ENCODE peak calls at places on chromosomes 5 and 9, in nine cellular contexts. F is A549; P is gastrocnemius medialis; M is dorsolateral prefrontal cortex; K is adrenal gland; N is testis; X is CD8-positive, alpha-beta T cell; Z is foreskin keratinocyte; Q is tibial artery. W is an unnamed sample.

GRCh38 chr5:142800776-142801494 is 30.8 kb downstream of the ARHGAP26 start:
- DNase-seq in F (no peak), P (no peak), M (no peak), K (no peak), N (no peak), X (peak), Z (no peak), Q (no peak), W (no peak)

GRCh38 chr5:67363195-67363594 is 166.6 kb upstream of the CD180 start:
- DNase-seq in F (no peak), P (no peak), M (no peak), K (no peak), N (no peak), X (no peak), Z (no peak), Q (no peak), W (no peak)

GRCh38 chr9:19903076-19903475 is 114.2 kb upstream of the SLC24A2 start:
- DNase-seq in F (no peak), P (no peak), M (no peak), K (no peak), N (no peak), X (no peak), Z (no peak), Q (no peak), W (no peak)

GRCh38 chr9:134370213-134370492 is 43.9 kb downstream of the RXRA start:
- DNase-seq in F (no peak), P (peak), M (no peak), K (peak), N (peak), X (no peak), Z (no peak), Q (no peak), W (no peak)

GRCh38 chr5:94505327-94506080 is 112.9 kb downstream of the KIAA0825 start:
- DNase-seq in F (no peak), P (no peak), M (no peak), K (no peak), N (no peak), X (no peak), Z (no peak), Q (no peak), W (no peak)

GRCh38 chr9:107172979-107173347 is 110.1 kb upstream of the RAD23B start:
- DNase-seq in F (no peak), P (no peak), M (no peak), K (no peak), N (no peak), X (no peak), Z (no peak), Q (no peak), W (no peak)

GRCh38 chr5:65041296-65042158 is 272.8 kb downstream of the CWC27 start:
- DNase-seq in F (no peak), P (no peak), M (no peak), K (no peak), N (no peak), X (no peak), Z (no peak), Q (no peak), W (no peak)

GRCh38 chr9:3898371-3899218 is 372.8 kb upstream of the RFX3 start:
- DNase-seq in F (no peak), P (no peak), M (no peak), K (no peak), N (no peak), X (no peak), Z (no peak), Q (no peak), W (no peak)

GRCh38 chr9:104386020-104386419 is 118.0 kb upstream of the OR13F1 start:
- DNase-seq in F (no peak), P (no peak), M (no peak), K (no peak), N (no peak), X (no peak), Z (no peak), Q (no peak), W (no peak)
- H3K27ac ChIP-seq in F (no peak), P (no peak), M (no peak), K (no peak), N (no peak), X (no peak), Z (no peak), Q (no peak), W (no peak)

DNA sequence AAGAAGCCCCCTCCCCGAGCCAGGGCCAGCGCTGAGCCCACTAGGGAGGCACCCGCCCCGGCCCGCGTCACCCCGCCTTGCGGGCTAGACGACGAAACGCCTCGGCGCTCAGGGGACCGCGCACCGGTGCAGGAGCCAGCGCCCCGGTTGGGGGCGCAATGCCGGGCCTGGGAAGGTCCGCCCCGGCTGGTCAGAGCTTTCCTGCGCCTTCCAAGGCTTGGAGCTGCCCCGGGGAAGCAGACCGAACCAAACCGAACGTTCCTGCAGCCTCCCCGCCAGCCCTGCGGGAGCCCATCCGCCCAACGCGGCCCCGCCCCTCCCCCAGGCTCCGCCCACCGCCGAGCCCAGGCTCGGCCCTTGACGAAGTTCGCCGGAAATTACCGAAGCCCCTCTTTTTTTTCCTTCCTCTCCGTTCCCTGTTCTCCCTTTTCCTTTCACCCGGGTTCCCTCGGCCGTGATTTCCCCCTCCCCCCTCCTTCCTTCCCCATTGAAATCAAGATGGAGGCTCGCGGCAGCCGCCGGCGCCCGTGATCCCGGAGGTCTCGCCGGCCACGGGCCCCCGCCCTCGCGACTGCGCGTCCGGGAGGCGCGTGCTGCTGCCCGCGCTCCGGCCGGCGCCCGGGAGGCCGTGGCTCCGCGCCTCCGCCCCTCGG is at the start of gene TRIO:
- DNase-seq in F (peak), P (peak), M (peak), K (peak), N (peak), X (peak), Z (peak), Q (peak), W (peak)
- TF ChIP-seq CTCF in F (peak), P (peak), M (peak), K (peak), N (peak), X (peak), Z (peak), Q (peak), W (peak)

GRCh38 chr5:162939962-162940361 is 497.4 kb upstream of the CCNG1 start:
- DNase-seq in F (no peak), P (no peak), M (no peak), K (no peak), N (no peak), X (no peak), Z (no peak), Q (no peak), W (no peak)
- H3K27ac ChIP-seq in F (no peak), P (no peak), M (no peak), K (no peak), N (no peak), X (no peak), Z (no peak), Q (no peak), W (no peak)

GRCh38 chr5:54741711-54742110 is 224.2 kb downstream of the SNX18 start:
- DNase-seq in F (no peak), P (no peak), M (no peak), K (no peak), N (no peak), X (no peak), Z (no peak), Q (no peak), W (no peak)

GRCh38 chr5:54738118-54738972 is 220.8 kb downstream of the SNX18 start:
- DNase-seq in F (no peak), P (peak), M (no peak), K (peak), N (peak), X (no peak), Z (no peak), Q (peak), W (no peak)

GRCh38 chr5:54740141-54740540 is 222.6 kb downstream of the SNX18 start:
- DNase-seq in F (no peak), P (no peak), M (no peak), K (no peak), N (no peak), X (no peak), Z (no peak), Q (no peak), W (no peak)

GRCh38 chr5:54739371-54739770 is 221.8 kb downstream of the SNX18 start:
- DNase-seq in F (no peak), P (no peak), M (no peak), K (no peak), N (no peak), X (no peak), Z (no peak), Q (no peak), W (no peak)

DNA sequence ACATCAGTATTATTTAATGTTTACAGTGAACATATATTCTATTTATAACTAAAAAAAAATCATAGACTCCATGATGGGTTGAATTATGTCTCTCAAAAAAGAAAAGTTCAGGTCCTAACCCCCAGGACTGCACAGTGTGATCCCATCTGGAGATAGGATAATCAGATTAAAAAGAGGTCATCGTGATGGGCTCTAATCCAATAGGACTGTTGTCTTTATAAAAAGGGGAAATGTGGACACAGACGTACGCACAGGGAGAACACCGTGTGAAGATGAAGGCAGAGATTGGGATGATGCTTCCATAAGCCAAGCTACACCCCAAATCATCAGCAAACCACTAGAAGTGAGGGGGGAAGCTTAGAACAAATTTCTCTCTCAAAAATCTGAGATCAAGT is 221.4 kb downstream of the SNX18 start:
- DNase-seq in F (no peak), P (no peak), M (no peak), K (no peak), N (no peak), X (no peak), Z (no peak), Q (no peak), W (no peak)
- TF ChIP-seq CTCF in F (no peak), P (no peak), M (no peak), K (no peak), N (no peak), X (no peak), Z (no peak), Q (no peak), W (no peak)

GRCh38 chr5:118314936-118315335 is 673.4 kb downstream of the DTWD2 start:
- DNase-seq in F (no peak), P (no peak), M (no peak), K (no peak), N (no peak), X (no peak), Z (no peak), Q (no peak), W (no peak)
- H3K27ac ChIP-seq in F (no peak), P (no peak), M (no peak), K (no peak), N (no peak), X (no peak), Z (no peak), Q (no peak), W (no peak)

GRCh38 chr5:148830220-148830619 is 3.8 kb downstream of the ADRB2 start:
- DNase-seq in F (no peak), P (peak), M (no peak), K (no peak), N (no peak), X (no peak), Z (no peak), Q (no peak), W (no peak)
- TF ChIP-seq CTCF in F (no peak), P (no peak), M (no peak), K (no peak), N (no peak), X (no peak), Z (no peak), Q (no peak), W (no peak)

GRCh38 chr9:121498150-121498486 is 1.5 kb downstream of the GGTA1 start:
- DNase-seq in F (peak), P (peak), M (peak), K (peak), N (peak), X (no peak), Z (peak), Q (peak), W (peak)

GRCh38 chr9:121498487-121499176 is 1.0 kb downstream of the GGTA1 start:
- DNase-seq in F (peak), P (peak), M (no peak), K (peak), N (peak), X (no peak), Z (no peak), Q (peak), W (peak)

GRCh38 chr9:121500165-121500478 is 478 bp upstream of the GGTA1 start:
- DNase-seq in F (no peak), P (no peak), M (no peak), K (no peak), N (no peak), X (no peak), Z (no peak), Q (no peak), W (no peak)

GRCh38 chr9:121499427-121500164 is at the start of gene GGTA1:
- DNase-seq in F (peak), P (peak), M (peak), K (peak), N (peak), X (no peak), Z (no peak), Q (peak), W (peak)

DNA sequence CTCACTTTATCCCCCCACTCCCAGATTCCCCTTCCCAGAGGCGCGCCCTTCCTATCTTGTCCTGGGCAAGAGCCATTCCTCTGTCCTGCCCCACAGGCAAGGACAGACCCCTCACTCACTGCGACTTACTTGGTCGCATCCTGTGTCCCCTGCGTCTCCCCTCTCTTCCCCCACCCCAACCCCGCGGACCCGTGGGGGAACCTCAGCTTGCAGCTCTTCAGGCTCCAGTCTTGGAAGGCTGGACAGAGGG is 542 bp downstream of the GGTA1 start:
- DNase-seq in F (no peak), P (no peak), M (no peak), K (no peak), N (no peak), X (no peak), Z (no peak), Q (peak), W (no peak)
- H3K27ac ChIP-seq in F (peak), P (peak), M (peak), K (peak), N (peak), X (no peak), Z (no peak), Q (peak), W (no peak)

DNA sequence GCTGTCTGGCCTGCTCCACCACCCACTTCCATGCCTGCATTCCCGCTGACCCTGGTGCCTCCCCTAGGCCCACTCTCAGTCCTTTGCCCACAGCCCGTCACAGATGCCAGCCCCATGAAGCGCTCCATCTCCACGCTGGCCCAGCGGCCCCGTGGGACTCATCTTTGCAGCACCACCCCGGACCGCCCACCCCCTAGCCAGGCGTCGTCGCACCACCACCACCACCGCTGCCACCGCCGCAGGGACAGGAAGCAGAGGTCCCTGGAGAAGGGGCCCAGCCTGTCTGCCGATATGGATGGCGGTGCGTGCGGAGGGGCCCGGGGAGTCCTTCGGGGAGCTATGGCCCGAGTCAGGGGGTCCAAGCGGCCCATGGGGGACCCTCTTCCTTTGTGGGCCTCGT is 242.5 kb downstream of the CACNA1B start:
- DNase-seq in F (no peak), P (no peak), M (no peak), K (no peak), N (no peak), X (no peak), Z (no peak), Q (no peak), W (no peak)
- TF ChIP-seq CTCF in F (no peak), P (no peak), M (no peak), K (no peak), N (no peak), X (no peak), Z (no peak), Q (no peak), W (no peak)

DNA sequence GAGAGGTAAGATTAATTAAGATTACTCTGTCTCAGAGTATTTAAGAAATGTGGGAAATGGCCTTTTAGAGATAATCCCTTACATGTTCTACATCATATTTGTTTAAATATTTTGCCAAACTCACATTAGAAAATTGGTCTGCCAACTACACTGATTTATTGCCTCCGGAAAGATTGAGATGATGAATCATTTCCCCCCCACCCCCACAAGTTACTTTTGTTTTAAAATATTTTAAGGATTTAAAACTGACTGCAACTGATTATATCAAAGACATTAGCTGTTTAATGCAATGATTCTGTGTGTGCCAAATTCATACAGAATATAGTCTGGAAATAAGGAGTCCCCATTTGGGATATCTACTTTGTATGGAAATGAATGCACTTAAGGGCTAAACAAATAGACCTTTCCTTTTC is 674.4 kb downstream of the PRR16 start:
- DNase-seq in F (no peak), P (no peak), M (no peak), K (no peak), N (no peak), X (no peak), Z (no peak), Q (no peak), W (peak)
- H3K27ac ChIP-seq in F (no peak), P (no peak), M (no peak), K (no peak), N (no peak), X (no peak), Z (no peak), Q (no peak), W (no peak)

W was measured in RWPE1.